ENCODE peak calls at places on chromosomes 16 and 17, in nine cellular contexts. W is T-helper 22 cell, X is osteocyte, P is foreskin keratinocyte, N is adipocyte, C is cardiac fibroblast, F is pancreas, J is NCI-H774, T is lung. B is an unnamed sample.

GRCh38 chr17:67244621-67245072 is 349 bp downstream of the HELZ start:
- DNase-seq in W (no peak), X (no peak), P (no peak), N (peak), C (no peak), F (peak), J (no peak), T (no peak), B (no peak)

GRCh38 chr16:86585821-86586611 is 7.7 kb downstream of the FOXL1 start:
- DNase-seq in W (no peak), X (no peak), P (no peak), N (peak), C (no peak), F (no peak), J (no peak), T (no peak), B (no peak)

GRCh38 chr16:86158688-86159360 is 259.9 kb downstream of the IRF8 start:
- DNase-seq in W (no peak), X (no peak), P (no peak), N (peak), C (no peak), F (no peak), J (no peak), T (no peak), B (no peak)

GRCh38 chr16:27529962-27530361 is 19.8 kb downstream of the GTF3C1 start:
- DNase-seq in W (no peak), X (no peak), P (no peak), N (peak), C (peak), F (no peak), J (no peak), T (no peak), B (no peak)

GRCh38 chr17:3447625-3448024 is 14.0 kb upstream of the OR1E2 start:
- DNase-seq in W (no peak), X (no peak), P (no peak), N (no peak), C (peak), F (no peak), J (no peak), T (no peak), B (no peak)

GRCh38 chr17:66949501-66949900 is 15.0 kb upstream of the CACNG4 start:
- DNase-seq in W (no peak), X (no peak), P (no peak), N (no peak), C (no peak), F (no peak), J (no peak), T (no peak), B (no peak)

GRCh38 chr16:52436646-52437645 is 110.0 kb downstream of the TOX3 start:
- DNase-seq in W (no peak), X (no peak), P (no peak), N (no peak), C (no peak), F (no peak), J (no peak), T (no peak), B (no peak)

GRCh38 chr17:18247613-18248001 is 10.9 kb downstream of the FLII start:
- DNase-seq in W (no peak), X (no peak), P (no peak), N (no peak), C (no peak), F (no peak), J (no peak), T (no peak), B (no peak)

GRCh38 chr17:38435795-38436194 is 7.5 kb downstream of the ARHGAP23 start:
- DNase-seq in W (no peak), X (no peak), P (no peak), N (no peak), C (no peak), F (no peak), J (no peak), T (no peak), B (no peak)

GRCh38 chr17:77608431-77608830 is 350.1 kb upstream of the TNRC6C start:
- DNase-seq in W (no peak), X (peak), P (no peak), N (no peak), C (no peak), F (no peak), J (no peak), T (no peak), B (no peak)

GRCh38 chr17:8031950-8032349 is 6.9 kb upstream of the ALOX15B start:
- DNase-seq in W (no peak), X (no peak), P (no peak), N (no peak), C (no peak), F (no peak), J (no peak), T (no peak), B (no peak)

GRCh38 chr17:29595943-29596774 is 3.2 kb downstream of the ANKRD13B start:
- DNase-seq in W (no peak), X (no peak), P (no peak), N (no peak), C (no peak), F (no peak), J (no peak), T (no peak), B (no peak)

GRCh38 chr17:13864551-13864950 is 204.8 kb upstream of the COX10 start:
- DNase-seq in W (no peak), X (no peak), P (no peak), N (peak), C (peak), F (no peak), J (no peak), T (no peak), B (no peak)

GRCh38 chr16:72195609-72196008 is 23.7 kb upstream of the PMFBP1 start:
- DNase-seq in W (no peak), X (no peak), P (no peak), N (no peak), C (no peak), F (no peak), J (no peak), T (no peak), B (no peak)

GRCh38 chr17:14299261-14300093 is 1.4 kb upstream of the HS3ST3B1 start:
- DNase-seq in W (peak), X (peak), P (no peak), N (peak), C (peak), F (peak), J (no peak), T (peak), B (no peak)

GRCh38 chr17:28527181-28527681 is 21.1 kb downstream of the FOXN1 start:
- DNase-seq in W (no peak), X (no peak), P (no peak), N (no peak), C (no peak), F (no peak), J (no peak), T (no peak), B (no peak)

GRCh38 chr16:48330133-48330846 is 54.9 kb downstream of the SIAH1 start:
- DNase-seq in W (no peak), X (no peak), P (no peak), N (no peak), C (no peak), F (no peak), J (no peak), T (no peak), B (no peak)

GRCh38 chr16:57186630-57187507 is 740 bp downstream of the RSPRY1 start:
- DNase-seq in W (no peak), X (no peak), P (peak), N (peak), C (no peak), F (peak), J (no peak), T (peak), B (no peak)

GRCh38 chr17:73657473-73658116 is 13.3 kb upstream of the SDK2 start:
- DNase-seq in W (no peak), X (no peak), P (no peak), N (no peak), C (peak), F (peak), J (peak), T (peak), B (no peak)

GRCh38 chr17:5562172-5562571 is 22.1 kb downstream of the NLRP1 start:
- DNase-seq in W (no peak), X (peak), P (no peak), N (no peak), C (no peak), F (no peak), J (no peak), T (no peak), B (no peak)

GRCh38 chr17:46777943-46778915 is 40.3 kb downstream of the WNT3 start:
- DNase-seq in W (no peak), X (no peak), P (no peak), N (no peak), C (no peak), F (no peak), J (no peak), T (no peak), B (no peak)

GRCh38 chr17:50955160-50955559 is 89.0 kb upstream of the TOB1 start:
- DNase-seq in W (no peak), X (peak), P (no peak), N (no peak), C (no peak), F (no peak), J (no peak), T (peak), B (no peak)

GRCh38 chr16:8866118-8866883 is 2.5 kb downstream of the CARHSP1 start:
- DNase-seq in W (no peak), X (no peak), P (no peak), N (peak), C (peak), F (no peak), J (no peak), T (no peak), B (no peak)

GRCh38 chr17:32298298-32298697 is 32.7 kb downstream of the RHBDL3 start:
- DNase-seq in W (no peak), X (no peak), P (no peak), N (no peak), C (no peak), F (no peak), J (no peak), T (no peak), B (no peak)

GRCh38 chr16:1122031-1122765 is 26.2 kb upstream of the C1QTNF8 start:
- DNase-seq in W (no peak), X (no peak), P (no peak), N (no peak), C (no peak), F (no peak), J (no peak), T (no peak), B (no peak)

GRCh38 chr16:56263711-56264608 is 72.7 kb downstream of the GNAO1 start:
- DNase-seq in W (no peak), X (no peak), P (no peak), N (no peak), C (no peak), F (no peak), J (no peak), T (no peak), B (no peak)

GRCh38 chr17:30375661-30376060 is 3.1 kb upstream of the CPD start:
- DNase-seq in W (no peak), X (no peak), P (no peak), N (peak), C (peak), F (no peak), J (peak), T (no peak), B (no peak)

GRCh38 chr17:61600621-61601020 is 9.6 kb upstream of the NACA2 start:
- DNase-seq in W (no peak), X (no peak), P (no peak), N (no peak), C (no peak), F (no peak), J (no peak), T (no peak), B (no peak)

GRCh38 chr17:17685775-17686291 is 4.6 kb downstream of the RAI1 start:
- DNase-seq in W (no peak), X (no peak), P (peak), N (peak), C (peak), F (no peak), J (no peak), T (peak), B (no peak)

GRCh38 chr16:88782454-88783390 is 2.3 kb downstream of the PIEZO1 start:
- DNase-seq in W (peak), X (no peak), P (peak), N (peak), C (peak), F (no peak), J (no peak), T (no peak), B (peak)

GRCh38 chr16:58644765-58645487 is 15.3 kb upstream of the CNOT1 start:
- DNase-seq in W (no peak), X (no peak), P (no peak), N (no peak), C (no peak), F (no peak), J (no peak), T (no peak), B (no peak)

GRCh38 chr16:75263963-75264445 is 12.6 kb upstream of the BCAR1 start:
- DNase-seq in W (no peak), X (no peak), P (no peak), N (peak), C (no peak), F (peak), J (no peak), T (no peak), B (no peak)

GRCh38 chr17:22517716-22518115 is 825.4 kb downstream of the KCNJ18 start:
- DNase-seq in W (no peak), X (no peak), P (no peak), N (no peak), C (no peak), F (no peak), J (no peak), T (no peak), B (no peak)

GRCh38 chr16:58212824-58213655 is 15.1 kb upstream of the CSNK2A2 start:
- DNase-seq in W (no peak), X (no peak), P (no peak), N (no peak), C (no peak), F (no peak), J (no peak), T (no peak), B (no peak)

GRCh38 chr16:50040028-50040427 is 15.0 kb downstream of the CNEP1R1 start:
- DNase-seq in W (no peak), X (no peak), P (no peak), N (no peak), C (no peak), F (no peak), J (no peak), T (no peak), B (no peak)

GRCh38 chr16:22770866-22771265 is 43.1 kb upstream of the HS3ST2 start:
- DNase-seq in W (no peak), X (no peak), P (peak), N (no peak), C (no peak), F (no peak), J (no peak), T (no peak), B (no peak)

GRCh38 chr17:66468241-66469087 is 166.1 kb downstream of the PRKCA start:
- DNase-seq in W (no peak), X (no peak), P (peak), N (peak), C (peak), F (no peak), J (no peak), T (no peak), B (no peak)